ENCODE peak calls at places on chromosomes 11 and 22, in nine cellular contexts. T is H9, L is brain microvascular endothelial cell, K is GM13976, P is ureter, Y is NCI-H1092 treated with DMSO at 0.1 percent for 48 hours, M is HS-27A, Z is iPS DF 19.7, D is endodermal cell. U is an unnamed sample.

GRCh38 chr11:19670030-19670761 is 42.4 kb upstream of the NAV2 start:
- DNase-seq in L (peak; percentile 33), M (no peak), T (no peak), Z (no peak), D (peak; percentile 95), K (no peak), Y (no peak), P (no peak), U (peak; percentile 50)

GRCh38 chr11:126419801-126420729 is 64.6 kb downstream of the ST3GAL4 start:
- DNase-seq in P (no peak), M (no peak), L (peak; percentile 57), K (peak; percentile 73), T (no peak), Y (no peak), D (no peak), Z (no peak), U (peak; percentile 91)

GRCh38 chr11:112523477-112523876 is 262.8 kb upstream of the PLET1 start:
- DNase-seq in Y (peak; percentile 4), M (no peak), Z (no peak), T (no peak), K (no peak), P (no peak), L (no peak), D (peak; percentile 58), U (no peak)

GRCh38 chr22:41382098-41382578 is 396 bp downstream of the TEF start:
- DNase-seq in Y (no peak), Z (no peak), M (no peak), P (peak; percentile 83), K (peak; percentile 90), T (no peak), D (peak; percentile 93), L (no peak), U (peak; percentile 59)

GRCh38 chr11:57320719-57321387 is 3.9 kb downstream of the TNKS1BP1 start:
- DNase-seq in Z (no peak), D (no peak), L (no peak), Y (no peak), P (no peak), M (no peak), T (no peak), K (no peak), U (no peak)

GRCh38 chr11:70180906-70181305 is 22.2 kb upstream of the FADD start:
- DNase-seq in Z (no peak), D (no peak), P (no peak), T (no peak), Y (no peak), K (no peak), M (no peak), L (no peak), U (no peak)

GRCh38 chr11:112748713-112749481 is 212.3 kb upstream of the NCAM1 start:
- DNase-seq in D (no peak), Z (no peak), Y (no peak), M (no peak), L (no peak), K (no peak), T (no peak), P (no peak), U (no peak)

GRCh38 chr11:50298182-50298988 is 265.7 kb downstream of the OR4C45 start:
- DNase-seq in L (no peak), M (no peak), T (no peak), D (no peak), P (no peak), K (no peak), Y (no peak), Z (no peak), U (no peak)

GRCh38 chr22:23519442-23520177 is 60.5 kb downstream of the IGLL1 start:
- DNase-seq in Y (no peak), D (no peak), Z (no peak), K (no peak), L (no peak), T (no peak), P (no peak), M (no peak), U (no peak)

GRCh38 chr22:47206185-47206584 is 443.7 kb downstream of the TBC1D22A start:
- DNase-seq in T (no peak), K (no peak), Y (no peak), L (no peak), Z (no peak), P (no peak), D (peak; percentile 22), M (no peak), U (no peak)

GRCh38 chr11:86940122-86940777 is 14.9 kb downstream of the FZD4 start:
- DNase-seq in K (no peak), L (peak; percentile 71), T (no peak), P (peak; percentile 60), M (no peak), Z (no peak), Y (no peak), D (peak; percentile 63), U (peak; percentile 91)

GRCh38 chr11:101807521-101807920 is 107.3 kb upstream of the CEP126 start:
- DNase-seq in M (no peak), P (no peak), Z (no peak), T (no peak), D (no peak), L (no peak), Y (no peak), K (no peak), U (no peak)

GRCh38 chr11:17525570-17525969 is 18.6 kb downstream of the USH1C start:
- DNase-seq in K (no peak), Z (no peak), Y (no peak), T (no peak), P (no peak), L (no peak), M (no peak), D (no peak), U (no peak)

GRCh38 chr11:67670316-67671210 is 3.9 kb downstream of the ALDH3B2 start:
- DNase-seq in D (peak; percentile 45), Y (no peak), M (no peak), K (no peak), L (no peak), Z (no peak), P (peak; percentile 39), T (peak; percentile 31), U (no peak)

GRCh38 chr11:17751558-17751957 is 17.0 kb downstream of the KCNC1 start:
- DNase-seq in Y (no peak), K (no peak), T (no peak), M (no peak), D (no peak), L (no peak), P (no peak), Z (no peak), U (no peak)

GRCh38 chr11:45287316-45287903 is 1.3 kb upstream of the SYT13 start:
- DNase-seq in T (no peak), P (no peak), Z (no peak), K (no peak), D (no peak), Y (no peak), M (no peak), L (no peak), U (no peak)

GRCh38 chr22:32579533-32580220 is 105.1 kb downstream of the FBXO7 start:
- DNase-seq in T (no peak), Y (no peak), K (no peak), D (no peak), L (peak; percentile 31), M (no peak), Z (no peak), P (no peak), U (no peak)

GRCh38 chr11:112157274-112157766 is 6.6 kb downstream of the IL18 start:
- DNase-seq in L (peak; percentile 97), D (no peak), K (no peak), P (no peak), Z (no peak), Y (no peak), M (peak; percentile 84), T (no peak), U (peak; percentile 99)

GRCh38 chr11:30683176-30683575 is 97.0 kb upstream of the MPPED2 start:
- DNase-seq in Z (no peak), T (no peak), Y (no peak), P (no peak), D (no peak), K (no peak), M (no peak), L (no peak), U (peak; percentile 9)

GRCh38 chr11:102603576-102603975 is 21.6 kb downstream of the MMP20 start:
- DNase-seq in P (no peak), M (no peak), D (no peak), T (no peak), Z (no peak), K (no peak), Y (no peak), L (no peak), U (no peak)

GRCh38 chr22:23398701-23399366 is 181.3 kb downstream of the IGLL1 start:
- DNase-seq in Z (no peak), M (no peak), K (no peak), P (no peak), T (no peak), Y (no peak), D (no peak), L (no peak), U (no peak)

GRCh38 chr22:46881373-46882118 is 119.1 kb downstream of the TBC1D22A start:
- DNase-seq in K (no peak), P (no peak), Z (no peak), Y (no peak), D (no peak), L (peak; percentile 14), T (no peak), M (no peak), U (no peak)

GRCh38 chr22:49569286-49570031 is 258.2 kb downstream of the BRD1 start:
- DNase-seq in D (peak; percentile 34), K (no peak), M (no peak), L (no peak), T (peak; percentile 24), Z (no peak), Y (no peak), P (peak; percentile 39), U (no peak)

GRCh38 chr11:23403210-23404185 is 543.2 kb upstream of the CCDC179 start:
- DNase-seq in P (no peak), K (no peak), T (no peak), M (no peak), D (no peak), Y (no peak), L (no peak), Z (no peak), U (no peak)

GRCh38 chr22:39820266-39820665 is 73.3 kb downstream of the ENTHD1 start:
- DNase-seq in P (no peak), Y (no peak), M (peak; percentile 49), L (peak; percentile 76), T (no peak), Z (no peak), K (no peak), D (no peak), U (peak; percentile 50)

GRCh38 chr11:82872377-82873150 is 27.7 kb downstream of the PRCP start:
- DNase-seq in L (no peak), T (no peak), D (no peak), M (no peak), K (no peak), Z (no peak), P (no peak), Y (no peak), U (no peak)

U was measured in cardiac fibroblast.